ENCODE peak calls at places on chromosomes 5 and 9, in eight cellular contexts. P is choroid plexus epithelial cell, K is colonic mucosa, N is AG04450, X is OCI-LY7, M is lung, T is heart left ventricle, J is astrocyte. Y is an unnamed sample.

GRCh38 chr5:1542755-1543154 is 19.0 kb upstream of the LPCAT1 start:
- DNase-seq in P (no peak), T (peak; percentile 74), N (no peak), K (peak; percentile 77), J (peak; percentile 64), M (peak; percentile 87), X (no peak), Y (no peak)

GRCh38 chr5:142600611-142601360 is 85.1 kb downstream of the FGF1 start:
- DNase-seq in K (no peak), T (peak; percentile 63), M (no peak), P (peak; percentile 87), X (no peak), N (peak; percentile 69), J (peak; percentile 81), Y (no peak)

GRCh38 chr9:126720661-126721530 is 83.9 kb upstream of the ZBTB43 start:
- DNase-seq in T (no peak), N (no peak), P (no peak), J (no peak), M (no peak), K (no peak), X (no peak), Y (no peak)

GRCh38 chr5:57499262-57500050 is 16.8 kb upstream of the ACTBL2 start:
- DNase-seq in J (peak; percentile 39), K (no peak), M (no peak), T (no peak), N (no peak), P (peak; percentile 87), X (peak; percentile 11), Y (no peak)

GRCh38 chr5:1462358-1462757 is 17.1 kb upstream of the SLC6A3 start:
- DNase-seq in X (no peak), T (no peak), N (no peak), P (no peak), K (no peak), M (no peak), J (no peak), Y (no peak)

GRCh38 chr5:44958943-44959342 is 150.2 kb downstream of the MRPS30 start:
- DNase-seq in N (no peak), J (no peak), X (no peak), P (no peak), T (no peak), M (no peak), K (no peak), Y (no peak)

GRCh38 chr9:16217933-16218830 is 652.3 kb downstream of the BNC2 start:
- DNase-seq in N (no peak), P (no peak), J (peak; percentile 72), M (no peak), K (no peak), X (no peak), T (no peak), Y (no peak)

GRCh38 chr9:89621676-89622075 is 16.9 kb downstream of the GADD45G start:
- DNase-seq in X (no peak), T (no peak), J (no peak), P (no peak), M (no peak), K (no peak), N (no peak), Y (no peak)

GRCh38 chr5:57298985-57299491 is 125.2 kb downstream of the GPBP1 start:
- DNase-seq in J (peak; percentile 71), N (peak; percentile 76), X (peak; percentile 68), M (peak; percentile 42), P (peak; percentile 94), K (peak; percentile 64), T (no peak), Y (peak; percentile 31)

GRCh38 chr5:90759119-90759518 is 200.5 kb downstream of the ADGRV1 start:
- DNase-seq in J (no peak), M (no peak), P (no peak), N (no peak), K (no peak), T (no peak), X (no peak), Y (no peak)
- H3K4me3 ChIP-seq in J (no peak overlapping the region), M (no peak overlapping the region), P (no peak overlapping the region), N (no peak overlapping the region), K (no peak overlapping the region), T (no peak overlapping the region), X (no peak overlapping the region), Y (no peak overlapping the region)

DNA sequence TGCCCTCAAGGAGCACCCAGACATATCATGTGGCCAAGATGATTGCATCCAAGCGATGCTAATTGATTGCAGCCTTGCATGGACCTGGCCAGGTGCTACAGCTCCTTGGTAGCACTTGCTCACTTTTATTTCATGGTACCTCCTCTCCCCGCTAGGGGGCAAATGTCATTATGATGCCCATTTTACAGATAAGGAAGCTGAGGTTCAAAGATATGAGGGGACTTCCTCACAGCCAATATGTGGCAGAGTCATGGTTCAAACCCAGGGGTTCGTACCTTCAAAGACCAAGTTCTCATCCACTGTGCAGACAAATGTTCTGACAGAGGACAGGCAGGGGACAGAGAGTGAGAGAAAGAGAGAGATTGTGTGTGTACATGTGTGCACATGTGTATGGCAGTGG is 21.9 kb upstream of the KCNMB1 start:
- DNase-seq in N (no peak), T (no peak), M (no peak), J (no peak), K (no peak), P (no peak), X (peak; percentile 28), Y (no peak)
- TF ChIP-seq CTCF in N (no peak), T (no peak), M (no peak), J (no peak), K (no peak), P (no peak), X (peak; percentile 78), Y (no peak)

GRCh38 chr9:84926793-84927192 is 257.3 kb downstream of the NTRK2 start:
- DNase-seq in K (no peak), X (no peak), J (no peak), M (no peak), N (no peak), P (no peak), T (no peak), Y (no peak)

GRCh38 chr9:84928419-84928818 is 258.9 kb downstream of the NTRK2 start:
- DNase-seq in X (no peak), K (no peak), P (no peak), M (no peak), J (no peak), T (no peak), N (no peak), Y (no peak)

GRCh38 chr9:84932915-84933527 is 263.5 kb downstream of the NTRK2 start:
- DNase-seq in P (no peak), K (no peak), T (no peak), M (no peak), J (no peak), X (no peak), N (no peak), Y (no peak)

DNA sequence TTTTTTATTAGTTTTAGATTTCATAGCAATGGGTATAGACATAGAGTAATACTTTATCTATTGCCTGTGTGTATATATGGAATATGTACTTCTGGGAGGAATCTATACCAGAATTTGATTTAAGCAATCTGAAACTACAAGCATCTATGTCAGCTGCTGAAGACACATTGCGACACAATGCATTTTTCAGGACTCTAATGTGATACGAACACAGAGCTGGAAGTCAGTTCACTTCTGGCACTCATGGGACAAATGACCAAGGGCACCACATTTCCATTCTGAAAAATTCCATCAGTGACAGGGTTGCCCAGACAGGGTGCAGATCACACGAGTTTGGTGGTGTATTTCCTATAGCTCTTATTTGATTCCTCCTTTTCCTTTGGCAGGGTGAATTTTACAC is 259.5 kb downstream of the NTRK2 start:
- DNase-seq in N (no peak), T (no peak), M (no peak), K (no peak), J (no peak), X (no peak), P (no peak), Y (no peak)
- H3K4me3 ChIP-seq in N (no peak overlapping the region), T (no peak overlapping the region), M (no peak overlapping the region), K (no peak overlapping the region), J (no peak overlapping the region), X (no peak overlapping the region), P (no peak overlapping the region), Y (no peak overlapping the region)

DNA sequence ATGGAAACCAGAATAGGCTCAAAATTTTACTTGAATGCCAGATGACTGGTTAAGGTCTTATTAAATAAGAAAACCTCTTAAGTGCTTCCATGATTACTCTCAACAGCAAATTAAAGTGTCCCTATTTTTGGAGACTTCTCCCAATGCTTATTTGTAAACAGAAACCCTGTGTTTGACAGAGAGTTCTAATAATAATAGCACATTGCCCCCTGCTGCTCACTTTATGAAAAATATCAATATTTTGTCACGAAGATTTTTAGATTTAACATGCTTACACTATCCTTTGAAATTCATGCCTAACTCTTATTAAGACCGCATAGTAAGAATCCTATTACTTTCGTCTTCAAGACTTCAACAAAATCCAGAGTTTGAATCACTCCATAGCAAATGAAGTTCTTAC is 75.4 kb upstream of the PRRC1 start:
- DNase-seq in T (no peak), K (no peak), J (peak; percentile 4), P (peak; percentile 59), X (peak; percentile 8), N (no peak), M (no peak), Y (no peak)
- TF ChIP-seq CTCF in T (peak; percentile 17), K (no peak), J (peak; percentile 25), P (peak; percentile 36), X (peak; percentile 72), N (peak; percentile 23), M (no peak), Y (no peak)

DNA sequence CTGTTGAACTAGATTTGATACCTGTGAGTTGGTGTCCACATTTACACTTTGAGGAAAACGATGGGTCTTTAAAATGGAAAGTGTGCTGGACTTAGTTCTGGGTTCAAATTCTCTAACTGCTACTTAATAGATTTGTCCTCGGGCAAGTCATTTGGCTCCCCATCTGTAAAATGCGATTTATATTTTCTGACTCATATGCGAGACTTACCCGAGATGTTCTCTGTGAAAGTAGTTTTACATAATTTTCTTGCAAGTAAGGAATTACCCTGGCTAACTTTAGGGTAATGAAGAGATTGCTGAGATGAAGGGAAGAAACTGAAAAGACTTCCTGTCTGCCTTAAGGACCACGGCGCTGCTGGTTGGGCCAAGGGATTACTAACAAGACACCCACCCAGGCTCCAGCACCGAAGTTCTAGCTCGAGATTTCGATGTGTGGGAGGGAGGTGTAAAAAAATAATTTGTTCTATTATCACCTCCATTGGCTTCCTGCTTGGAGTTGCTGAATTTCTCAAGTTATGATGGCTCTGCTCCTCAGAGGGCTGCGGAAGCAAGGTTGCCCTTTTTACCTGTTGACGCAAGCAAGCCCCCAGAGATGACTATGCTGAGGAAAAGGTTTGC is 24.1 kb downstream of the PCSK1 start:
- DNase-seq in T (no peak), M (no peak), J (peak; percentile 51), N (no peak), X (no peak), P (no peak), K (no peak), Y (no peak)
- H3K4me3 ChIP-seq in T (no peak overlapping the region), M (no peak overlapping the region), J (no peak overlapping the region), N (no peak overlapping the region), X (no peak overlapping the region), P (no peak overlapping the region), K (no peak overlapping the region), Y (no peak overlapping the region)

GRCh38 chr9:116115731-116116353 is 37.7 kb upstream of the PAPPA start:
- DNase-seq in T (no peak), J (peak; percentile 78), X (no peak), N (peak; percentile 37), K (no peak), P (peak; percentile 58), M (no peak), Y (no peak)

GRCh38 chr9:116116411-116116810 is 37.2 kb upstream of the PAPPA start:
- DNase-seq in K (no peak), J (no peak), N (no peak), M (no peak), T (no peak), X (no peak), P (no peak), Y (no peak)

GRCh38 chr9:116112236-116112635 is 41.4 kb upstream of the PAPPA start:
- DNase-seq in P (peak; percentile 73), T (no peak), X (peak; percentile 1), K (no peak), M (no peak), J (no peak), N (no peak), Y (no peak)
- TF ChIP-seq CTCF in P (peak; percentile 59), T (peak; percentile 32), X (peak; percentile 65), K (no peak), M (no peak), J (no peak), N (peak; percentile 31), Y (peak; percentile 12)

Y was measured in WERI-Rb-1.